ENCODE peak calls at places on chromosome 4, in six cellular contexts. One of them, this sample, is unnamed.

GRCh38 chr4:75745721-75746199 is 21.4 kb downstream of the USO1 start:
- DNase-seq in MM.1S: no peak
- DNase-seq in HL-60: no peak
- DNase-seq in coronary artery: no peak
- DNase-seq in fibroblast of pulmonary artery: no peak
- DNase-seq in fibroblast of mammary gland: no peak
- DNase-seq in this sample: no peak

GRCh38 chr4:106371166-106371565 is 2.6 kb upstream of the GIMD1 start:
- DNase-seq in MM.1S: no peak
- DNase-seq in HL-60: no peak
- DNase-seq in coronary artery: no peak
- DNase-seq in fibroblast of pulmonary artery: no peak
- DNase-seq in fibroblast of mammary gland: no peak
- DNase-seq in this sample: no peak

GRCh38 chr4:67714248-67714583 is 13.3 kb upstream of the UBA6 start:
- DNase-seq in MM.1S: no peak
- DNase-seq in HL-60: no peak
- DNase-seq in coronary artery: no peak
- DNase-seq in fibroblast of pulmonary artery: no peak
- DNase-seq in fibroblast of mammary gland: no peak
- DNase-seq in this sample: no peak

GRCh38 chr4:134702374-134702773 is 500.8 kb upstream of the PABPC4L start:
- DNase-seq in MM.1S: no peak
- DNase-seq in HL-60: no peak
- DNase-seq in coronary artery: no peak
- DNase-seq in fibroblast of pulmonary artery: no peak
- DNase-seq in fibroblast of mammary gland: no peak
- DNase-seq in this sample: no peak

GRCh38 chr4:87219648-87220093 is 747 bp downstream of the KLHL8 start:
- DNase-seq in MM.1S: peak
- DNase-seq in HL-60: no peak
- DNase-seq in coronary artery: no peak
- DNase-seq in fibroblast of pulmonary artery: peak
- DNase-seq in fibroblast of mammary gland: peak
- DNase-seq in this sample: no peak

GRCh38 chr4:184907810-184908209 is 82.0 kb upstream of the ACSL1 start:
- DNase-seq in MM.1S: no peak
- DNase-seq in HL-60: no peak
- DNase-seq in coronary artery: no peak
- DNase-seq in fibroblast of pulmonary artery: no peak
- DNase-seq in fibroblast of mammary gland: no peak
- DNase-seq in this sample: no peak

GRCh38 chr4:153153339-153153851 is 50.8 kb upstream of the TRIM2 start:
- DNase-seq in MM.1S: peak
- DNase-seq in HL-60: peak
- DNase-seq in coronary artery: no peak
- DNase-seq in fibroblast of pulmonary artery: no peak
- DNase-seq in fibroblast of mammary gland: no peak
- DNase-seq in this sample: peak

GRCh38 chr4:147480891-147481576 is at the start of gene EDNRA:
- DNase-seq in MM.1S: no peak
- DNase-seq in HL-60: no peak
- DNase-seq in coronary artery: peak
- DNase-seq in fibroblast of pulmonary artery: peak
- DNase-seq in fibroblast of mammary gland: peak
- DNase-seq in this sample: no peak

GRCh38 chr4:173243917-173244658 is 75.5 kb downstream of the GALNT7 start:
- DNase-seq in MM.1S: no peak
- DNase-seq in HL-60: no peak
- DNase-seq in coronary artery: no peak
- DNase-seq in fibroblast of pulmonary artery: no peak
- DNase-seq in fibroblast of mammary gland: no peak
- DNase-seq in this sample: no peak

GRCh38 chr4:150574678-150575077 is 7.3 kb upstream of the MAB21L2 start:
- DNase-seq in MM.1S: no peak
- DNase-seq in HL-60: no peak
- DNase-seq in coronary artery: no peak
- DNase-seq in fibroblast of pulmonary artery: no peak
- DNase-seq in fibroblast of mammary gland: no peak
- DNase-seq in this sample: no peak

GRCh38 chr4:156969136-156969535 is 2.5 kb downstream of the PDGFC start:
- DNase-seq in MM.1S: no peak
- DNase-seq in HL-60: no peak
- DNase-seq in coronary artery: no peak
- DNase-seq in fibroblast of pulmonary artery: no peak
- DNase-seq in fibroblast of mammary gland: no peak
- DNase-seq in this sample: peak

GRCh38 chr4:56211202-56211601 is 176.1 kb downstream of the AASDH start:
- DNase-seq in MM.1S: no peak
- DNase-seq in HL-60: no peak
- DNase-seq in coronary artery: no peak
- DNase-seq in fibroblast of pulmonary artery: no peak
- DNase-seq in fibroblast of mammary gland: no peak
- DNase-seq in this sample: no peak

GRCh38 chr4:82591592-82591991 is 29.8 kb upstream of the TMEM150C start:
- DNase-seq in MM.1S: no peak
- DNase-seq in HL-60: no peak
- DNase-seq in coronary artery: no peak
- DNase-seq in fibroblast of pulmonary artery: no peak
- DNase-seq in fibroblast of mammary gland: no peak
- DNase-seq in this sample: no peak

GRCh38 chr4:8869879-8870646 is 1.6 kb downstream of the HMX1 start:
- DNase-seq in MM.1S: no peak
- DNase-seq in HL-60: no peak
- DNase-seq in coronary artery: no peak
- DNase-seq in fibroblast of pulmonary artery: no peak
- DNase-seq in fibroblast of mammary gland: no peak
- DNase-seq in this sample: no peak

GRCh38 chr4:8871417-8872401 is at the start of gene HMX1:
- DNase-seq in MM.1S: no peak
- DNase-seq in HL-60: no peak
- DNase-seq in coronary artery: no peak
- DNase-seq in fibroblast of pulmonary artery: no peak
- DNase-seq in fibroblast of mammary gland: no peak
- DNase-seq in this sample: no peak

GRCh38 chr4:8869002-8869878 is 2.4 kb downstream of the HMX1 start:
- DNase-seq in MM.1S: no peak
- DNase-seq in HL-60: no peak
- DNase-seq in coronary artery: no peak
- DNase-seq in fibroblast of pulmonary artery: no peak
- DNase-seq in fibroblast of mammary gland: no peak
- DNase-seq in this sample: no peak

GRCh38 chr4:8872402-8873291 is 1.0 kb upstream of the HMX1 start:
- DNase-seq in MM.1S: no peak
- DNase-seq in HL-60: no peak
- DNase-seq in coronary artery: no peak
- DNase-seq in fibroblast of pulmonary artery: no peak
- DNase-seq in fibroblast of mammary gland: no peak
- DNase-seq in this sample: no peak

DNA sequence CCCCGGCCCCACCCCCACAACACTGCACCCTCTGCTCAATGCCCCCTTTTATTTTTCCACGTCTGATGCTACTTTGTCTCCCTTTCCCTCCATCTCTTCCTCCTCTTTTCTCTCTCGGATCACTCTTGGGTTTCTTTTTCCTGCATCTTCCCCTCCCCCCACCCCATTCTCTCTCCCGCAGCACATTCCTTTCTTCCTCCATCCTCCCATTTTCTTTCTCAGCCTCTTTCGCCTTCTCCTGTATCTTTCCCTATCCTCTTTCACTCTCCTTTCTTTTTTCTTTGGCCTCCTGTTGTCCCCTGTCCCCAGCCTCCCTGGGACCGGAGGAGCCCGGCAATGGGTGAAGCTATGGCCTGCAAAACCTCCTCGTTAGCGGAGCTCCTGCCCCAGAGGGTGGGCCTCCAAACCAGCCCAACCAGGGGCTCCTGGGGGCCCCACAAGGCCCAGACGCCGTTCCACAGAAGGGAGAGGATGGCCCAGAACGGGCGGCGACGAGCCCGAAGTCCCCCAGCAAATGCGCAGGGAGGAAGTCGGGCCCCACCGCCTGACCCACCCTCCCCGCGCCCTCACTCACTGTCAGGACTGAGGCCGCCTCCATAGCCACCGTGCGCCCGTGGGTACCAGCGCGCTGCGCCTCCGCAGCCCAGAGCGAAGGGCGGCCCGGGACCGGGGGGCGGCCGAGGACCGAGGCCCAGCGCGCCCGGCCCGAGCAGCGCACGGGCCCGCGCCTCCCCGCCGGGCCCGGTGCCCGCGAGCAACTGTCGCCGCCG is 807 bp downstream of the HMX1 start:
- DNase-seq in MM.1S: no peak
- DNase-seq in HL-60: no peak
- DNase-seq in coronary artery: no peak
- DNase-seq in fibroblast of pulmonary artery: no peak
- DNase-seq in fibroblast of mammary gland: no peak
- DNase-seq in this sample: no peak
- H3K4me3 ChIP-seq in MM.1S: no peak
- H3K4me3 ChIP-seq in HL-60: no peak
- H3K4me3 ChIP-seq in coronary artery: peak
- H3K4me3 ChIP-seq in fibroblast of pulmonary artery: no peak
- H3K4me3 ChIP-seq in fibroblast of mammary gland: no peak
- H3K4me3 ChIP-seq in this sample: no peak

GRCh38 chr4:139957986-139958737 is 195.8 kb downstream of the MAML3 start:
- DNase-seq in MM.1S: no peak
- DNase-seq in HL-60: no peak
- DNase-seq in coronary artery: no peak
- DNase-seq in fibroblast of pulmonary artery: no peak
- DNase-seq in fibroblast of mammary gland: no peak
- DNase-seq in this sample: no peak

GRCh38 chr4:139957108-139957464 is 196.9 kb downstream of the MAML3 start:
- DNase-seq in MM.1S: no peak
- DNase-seq in HL-60: no peak
- DNase-seq in coronary artery: no peak
- DNase-seq in fibroblast of pulmonary artery: no peak
- DNase-seq in fibroblast of mammary gland: no peak
- DNase-seq in this sample: no peak

GRCh38 chr4:139955600-139955999 is 198.4 kb downstream of the MAML3 start:
- DNase-seq in MM.1S: no peak
- DNase-seq in HL-60: no peak
- DNase-seq in coronary artery: no peak
- DNase-seq in fibroblast of pulmonary artery: no peak
- DNase-seq in fibroblast of mammary gland: no peak
- DNase-seq in this sample: no peak

GRCh38 chr4:139954512-139954911 is 199.5 kb downstream of the MAML3 start:
- DNase-seq in MM.1S: no peak
- DNase-seq in HL-60: no peak
- DNase-seq in coronary artery: no peak
- DNase-seq in fibroblast of pulmonary artery: no peak
- DNase-seq in fibroblast of mammary gland: no peak
- DNase-seq in this sample: no peak

DNA sequence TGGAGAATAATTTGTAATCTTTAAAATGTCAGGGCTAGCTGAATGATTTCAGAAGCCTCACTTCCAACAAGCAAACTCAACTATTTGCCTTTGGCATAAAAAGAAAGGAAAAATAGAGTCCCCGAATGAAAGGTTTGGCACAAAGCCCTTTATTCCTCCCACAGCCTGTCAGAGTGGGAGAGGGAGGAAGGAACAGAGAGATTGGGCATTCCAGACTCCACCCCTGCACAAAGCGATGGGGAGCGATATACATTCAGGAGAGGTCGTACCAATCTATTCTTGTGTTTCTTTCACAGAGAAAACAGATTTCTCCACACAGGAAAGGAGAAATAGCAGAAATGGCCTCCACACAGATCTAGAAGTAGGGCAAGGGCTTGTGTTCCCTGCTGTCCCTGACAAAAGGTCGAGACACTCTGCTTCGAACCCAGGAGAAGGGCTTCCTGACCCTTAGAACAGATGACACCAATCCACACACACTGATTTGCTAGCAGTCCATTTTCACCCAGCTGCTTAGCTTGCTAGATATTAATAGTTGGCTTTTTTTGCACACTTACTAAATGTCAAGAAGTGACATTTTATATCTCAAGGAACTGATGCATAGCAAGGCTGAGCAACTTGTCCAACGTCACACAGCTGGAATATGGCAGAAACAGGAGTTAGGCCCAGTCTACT is 197.4 kb downstream of the MAML3 start:
- DNase-seq in MM.1S: no peak
- DNase-seq in HL-60: no peak
- DNase-seq in coronary artery: no peak
- DNase-seq in fibroblast of pulmonary artery: peak
- DNase-seq in fibroblast of mammary gland: peak
- DNase-seq in this sample: no peak
- H3K4me3 ChIP-seq in MM.1S: no peak
- H3K4me3 ChIP-seq in HL-60: no peak
- H3K4me3 ChIP-seq in coronary artery: peak
- H3K4me3 ChIP-seq in fibroblast of pulmonary artery: peak
- H3K4me3 ChIP-seq in fibroblast of mammary gland: peak
- H3K4me3 ChIP-seq in this sample: no peak

GRCh38 chr4:10114607-10115006 is 2.0 kb downstream of the WDR1 start:
- DNase-seq in MM.1S: no peak
- DNase-seq in HL-60: no peak
- DNase-seq in coronary artery: no peak
- DNase-seq in fibroblast of pulmonary artery: no peak
- DNase-seq in fibroblast of mammary gland: no peak
- DNase-seq in this sample: no peak
- H3K4me3 ChIP-seq in MM.1S: peak
- H3K4me3 ChIP-seq in HL-60: peak
- H3K4me3 ChIP-seq in coronary artery: peak
- H3K4me3 ChIP-seq in fibroblast of pulmonary artery: peak
- H3K4me3 ChIP-seq in fibroblast of mammary gland: peak
- H3K4me3 ChIP-seq in this sample: no peak

DNA sequence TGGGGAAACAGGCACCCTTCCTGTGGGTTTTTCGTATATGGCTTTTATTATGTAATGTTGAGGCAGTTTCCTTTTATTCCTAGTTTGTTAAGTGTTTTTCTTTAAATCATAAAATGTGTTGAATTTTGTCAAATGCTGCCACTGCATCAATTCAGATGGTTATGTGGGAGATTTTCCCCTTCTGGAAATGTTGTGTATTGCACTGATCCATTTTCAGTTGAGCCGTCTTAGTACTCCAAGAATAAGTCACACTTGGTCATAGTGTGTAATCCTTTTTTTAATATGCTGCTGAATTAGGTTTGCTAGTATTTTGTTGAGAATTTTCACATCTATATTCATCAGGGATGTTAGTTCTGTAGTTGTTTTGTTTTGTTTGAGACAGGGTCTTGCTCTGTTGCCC is 9.5 kb upstream of the CTBP1 start:
- DNase-seq in MM.1S: no peak
- DNase-seq in HL-60: no peak
- DNase-seq in coronary artery: no peak
- DNase-seq in fibroblast of pulmonary artery: no peak
- DNase-seq in fibroblast of mammary gland: no peak
- DNase-seq in this sample: no peak
- H3K4me3 ChIP-seq in MM.1S: no peak
- H3K4me3 ChIP-seq in HL-60: no peak
- H3K4me3 ChIP-seq in coronary artery: no peak
- H3K4me3 ChIP-seq in fibroblast of pulmonary artery: no peak
- H3K4me3 ChIP-seq in fibroblast of mammary gland: no peak
- H3K4me3 ChIP-seq in this sample: no peak

This sample was measured in Jurkat, Clone E6-1.